ENCODE peak calls at places on chromosomes 2 and 18, in ten cellular contexts. K, W, G, R, C, S, T, I, O and U are unnamed samples.

GRCh38 chr2:111918383-111918806 is 20.0 kb downstream of the MERTK start:
- DNase-seq in C (no peak), R (no peak), G (no peak), W (no peak), O (no peak), K (peak), S (no peak), I (no peak), T (no peak), U (no peak)

GRCh38 chr2:177072069-177072468 is 140.5 kb upstream of the HNRNPA3 start:
- DNase-seq in S (no peak), O (no peak), W (no peak), R (no peak), K (no peak), C (no peak), G (no peak), T (no peak), I (no peak), U (no peak)

GRCh38 chr2:95260028-95261023 is 13.9 kb upstream of the PROM2 start:
- DNase-seq in C (no peak), G (peak), W (no peak), I (no peak), K (peak), R (no peak), O (peak), S (no peak), T (peak), U (no peak)

GRCh38 chr2:163247151-163247872 is 408.7 kb upstream of the KCNH7 start:
- DNase-seq in S (no peak), G (no peak), C (no peak), W (no peak), T (no peak), K (no peak), I (no peak), R (no peak), O (no peak), U (no peak)

GRCh38 chr2:147019296-147019695 is 825.5 kb upstream of the ACVR2A start:
- DNase-seq in R (no peak), W (no peak), T (no peak), G (no peak), K (no peak), I (no peak), S (no peak), O (no peak), C (no peak), U (no peak)

GRCh38 chr2:239955989-239956817 is 68.9 kb downstream of the NDUFA10 start:
- DNase-seq in S (no peak), T (no peak), W (no peak), C (no peak), O (peak), R (peak), G (no peak), K (no peak), I (no peak), U (no peak)

GRCh38 chr2:185012643-185013042 is 414.3 kb downstream of the ZNF804A start:
- DNase-seq in R (no peak), C (no peak), S (no peak), W (no peak), G (no peak), T (no peak), K (peak), O (no peak), I (no peak), U (no peak)

GRCh38 chr18:59015531-59016152 is 124.0 kb upstream of the SEC11C start:
- DNase-seq in S (no peak), O (no peak), C (no peak), I (no peak), T (no peak), W (peak), G (no peak), R (no peak), K (no peak), U (no peak)

GRCh38 chr2:216807861-216808272 is 52.0 kb downstream of the TNP1 start:
- DNase-seq in I (no peak), W (no peak), C (peak), G (no peak), S (no peak), K (peak), R (no peak), O (no peak), T (no peak), U (no peak)

GRCh38 chr2:161049571-161049970 is 110.7 kb upstream of the TANK start:
- DNase-seq in I (no peak), S (no peak), O (no peak), R (no peak), C (no peak), K (no peak), T (no peak), W (no peak), G (no peak), U (no peak)

GRCh38 chr2:232039086-232039485 is 77.6 kb downstream of the DIS3L2 start:
- DNase-seq in S (no peak), W (no peak), T (no peak), R (no peak), C (no peak), O (no peak), G (no peak), K (no peak), I (no peak), U (no peak)

GRCh38 chr2:207012461-207012860 is 73.1 kb downstream of the CPO start:
- DNase-seq in O (no peak), S (no peak), I (no peak), G (no peak), T (no peak), R (no peak), W (no peak), C (no peak), K (no peak), U (no peak)

GRCh38 chr2:80930777-80931176 is 626.2 kb upstream of the LRRTM1 start:
- DNase-seq in S (no peak), I (no peak), C (no peak), O (no peak), K (no peak), T (no peak), G (no peak), W (no peak), R (no peak), U (no peak)

GRCh38 chr2:190759749-190760213 is 110.9 kb downstream of the NAB1 start:
- DNase-seq in G (no peak), R (no peak), O (no peak), I (no peak), C (no peak), W (no peak), S (no peak), K (peak), T (no peak), U (no peak)

GRCh38 chr2:218003994-218004419 is 1.2 kb upstream of the TNS1 start:
- DNase-seq in I (peak), G (peak), S (no peak), C (peak), W (peak), R (no peak), K (peak), T (peak), O (no peak), U (peak)
- TF ChIP-seq POLR2A in I (no peak), G (no peak), S (no peak), C (no peak), W (no peak), R (no peak), K (peak), T (no peak), O (no peak), U (no peak)

GRCh38 chr2:238425505-238425978 is 1.2 kb upstream of the ASB1 start:
- DNase-seq in I (no peak), K (no peak), C (no peak), R (no peak), G (peak), W (no peak), O (no peak), S (no peak), T (no peak), U (no peak)

GRCh38 chr2:238425979-238426567 is 654 bp upstream of the ASB1 start:
- DNase-seq in T (no peak), O (peak), G (peak), R (no peak), K (peak), S (no peak), W (no peak), I (peak), C (no peak), U (no peak)

GRCh38 chr2:238428866-238429265 is 2.1 kb downstream of the ASB1 start:
- DNase-seq in S (no peak), O (no peak), I (no peak), G (no peak), T (no peak), R (no peak), K (peak), W (peak), C (no peak), U (no peak)

GRCh38 chr2:238427435-238428162 is 872 bp downstream of the ASB1 start:
- DNase-seq in R (no peak), K (peak), G (no peak), O (peak), I (no peak), W (peak), T (no peak), S (no peak), C (no peak), U (no peak)

DNA sequence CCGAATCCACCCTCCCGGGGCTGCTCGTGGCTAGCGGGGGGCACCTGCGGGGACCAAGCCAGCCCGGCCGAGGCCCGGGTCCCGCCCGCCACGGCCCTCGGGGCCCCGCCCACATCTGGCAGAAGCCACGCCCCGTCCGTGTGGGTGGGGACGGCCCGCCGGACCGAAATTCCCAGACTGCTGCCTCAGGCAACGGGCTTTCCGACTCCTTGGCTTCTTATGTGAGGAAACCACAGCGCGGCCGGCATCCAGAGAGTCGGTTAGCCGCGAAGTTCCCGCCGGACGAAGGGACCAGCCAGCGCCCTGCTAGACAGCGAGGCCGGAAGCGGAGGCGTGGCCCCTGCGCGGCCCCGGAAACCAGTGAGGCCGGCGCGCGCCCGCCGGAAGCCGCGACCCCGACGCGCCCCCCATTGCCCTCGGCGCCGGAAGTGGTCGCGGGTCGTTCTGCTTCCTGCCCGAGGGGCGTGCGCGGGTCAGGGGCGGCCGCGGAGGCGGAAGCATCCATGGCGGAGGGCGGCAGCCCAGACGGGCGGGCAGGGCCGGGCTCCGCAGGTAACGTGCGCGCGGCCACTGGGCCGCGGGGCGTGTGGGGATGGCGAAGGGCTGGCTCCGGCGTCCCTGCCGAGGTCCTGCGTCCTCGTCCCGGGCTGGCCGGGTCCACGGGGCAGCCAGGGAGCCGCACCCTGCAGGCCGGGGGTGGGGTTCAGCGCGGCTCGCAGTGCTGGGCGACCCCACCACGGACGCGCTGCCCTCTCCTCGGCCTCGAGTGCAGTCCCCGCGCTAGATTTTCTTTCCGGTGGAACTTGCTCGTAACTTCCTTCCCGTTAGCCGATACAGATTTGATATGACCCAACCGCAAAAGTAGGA is at the start of gene ASB1:
- DNase-seq in O (peak), T (peak), R (peak), C (peak), K (peak), I (peak), S (peak), G (peak), W (peak), U (peak)
- TF ChIP-seq POLR2A in O (no peak), T (peak), R (peak), C (peak), K (peak), I (peak), S (no peak), G (no peak), W (no peak), U (no peak)

DNA sequence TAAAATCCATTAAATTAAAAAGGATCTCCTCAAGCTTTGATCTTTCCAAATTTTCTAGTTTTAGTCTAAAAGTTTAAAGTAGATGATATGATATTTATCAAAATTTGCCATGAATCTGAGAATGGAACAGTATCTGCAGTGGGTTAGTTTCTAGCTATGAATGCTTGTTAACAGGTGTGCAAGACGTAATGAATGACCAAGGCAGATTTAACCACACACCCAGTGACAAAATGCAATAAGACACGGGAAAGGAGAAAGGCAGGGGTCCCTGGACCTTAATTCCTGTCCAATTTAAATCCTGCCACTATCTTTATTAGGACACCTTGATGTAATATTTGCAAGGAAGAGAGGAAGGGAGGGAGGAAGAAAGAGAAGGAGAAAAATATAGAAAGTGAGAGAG is 30.5 kb upstream of the PEX13 start:
- DNase-seq in I (no peak), K (no peak), W (no peak), S (no peak), R (no peak), T (no peak), C (no peak), O (no peak), G (no peak), U (no peak)
- TF ChIP-seq POLR2A in I (no peak), K (no peak), W (no peak), S (no peak), R (no peak), T (no peak), C (no peak), O (no peak), G (no peak), U (no peak)

GRCh38 chr2:65381607-65382032 is 50.8 kb downstream of the SPRED2 start:
- DNase-seq in O (no peak), G (no peak), S (no peak), C (no peak), W (peak), I (no peak), R (no peak), K (no peak), T (no peak), U (no peak)

GRCh38 chr2:65380243-65380642 is 52.2 kb downstream of the SPRED2 start:
- DNase-seq in W (no peak), K (no peak), C (no peak), O (no peak), R (no peak), S (no peak), T (no peak), I (no peak), G (no peak), U (no peak)

GRCh38 chr2:65383571-65384488 is 48.6 kb downstream of the SPRED2 start:
- DNase-seq in T (no peak), W (no peak), K (peak), S (no peak), G (peak), R (no peak), O (no peak), I (peak), C (no peak), U (no peak)

GRCh38 chr2:65382323-65382722 is 50.1 kb downstream of the SPRED2 start:
- DNase-seq in C (no peak), O (no peak), I (no peak), R (no peak), W (no peak), S (no peak), G (no peak), T (no peak), K (no peak), U (no peak)

GRCh38 chr2:65382776-65383357 is 49.5 kb downstream of the SPRED2 start:
- DNase-seq in W (peak), G (peak), T (no peak), S (peak), C (peak), O (peak), R (peak), K (peak), I (peak), U (peak)
- TF ChIP-seq POLR2A in W (no peak), G (no peak), T (no peak), S (no peak), C (no peak), O (no peak), R (no peak), K (no peak), I (no peak), U (no peak)

DNA sequence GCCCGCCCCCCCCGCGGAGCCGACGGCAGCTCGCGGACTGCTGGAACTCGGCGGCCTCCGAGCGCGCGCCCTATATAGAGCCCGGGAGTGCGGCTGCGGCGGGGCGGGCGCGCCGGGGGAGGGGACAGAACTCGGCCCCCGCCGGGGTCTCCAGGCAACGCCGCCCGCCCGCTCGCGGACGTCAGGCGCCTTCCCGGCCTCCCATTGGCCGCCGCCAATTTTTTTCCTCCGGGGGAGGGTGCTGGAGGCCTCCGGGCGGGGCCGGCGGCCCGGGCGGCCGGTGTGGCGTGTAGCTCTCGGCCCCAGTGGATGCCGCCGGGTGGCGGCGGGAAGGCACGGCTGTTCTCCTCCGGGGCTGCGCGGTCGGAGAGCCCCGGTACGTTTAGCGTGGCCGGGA is at the start of gene ZFP36L2:
- DNase-seq in W (peak), O (peak), R (peak), T (peak), I (peak), C (peak), K (peak), S (peak), G (peak), U (peak)
- TF ChIP-seq POLR2A in W (peak), O (peak), R (peak), T (peak), I (peak), C (peak), K (peak), S (peak), G (peak), U (peak)